ENCODE peak calls at places on chromosome 2, in seven cellular contexts. One of them, this sample, is unnamed.

GRCh38 chr2:188522517-188522916 is 230.8 kb downstream of the GULP1 start:
- DNase-seq in kidney: no peak
- DNase-seq in adrenal gland: no peak
- DNase-seq in substantia nigra: no peak
- DNase-seq in neuronal stem cell: no peak
- DNase-seq in OCI-M1: no peak
- DNase-seq in T-helper 2 cell: no peak
- DNase-seq in this sample: no peak

GRCh38 chr2:168470880-168471475 is 14.9 kb downstream of the CERS6 start:
- DNase-seq in neuronal stem cell: no peak
- DNase-seq in adrenal gland: no peak
- DNase-seq in substantia nigra: no peak
- DNase-seq in OCI-M1: no peak
- DNase-seq in kidney: no peak
- DNase-seq in T-helper 2 cell: no peak
- DNase-seq in this sample: no peak

GRCh38 chr2:96097951-96098823 is 18.2 kb downstream of the ADRA2B start:
- DNase-seq in adrenal gland: no peak
- DNase-seq in kidney: peak
- DNase-seq in substantia nigra: no peak
- DNase-seq in neuronal stem cell: no peak
- DNase-seq in T-helper 2 cell: no peak
- DNase-seq in OCI-M1: no peak
- DNase-seq in this sample: no peak

GRCh38 chr2:54767921-54768320 is 44.5 kb downstream of the EML6 start:
- DNase-seq in substantia nigra: no peak
- DNase-seq in neuronal stem cell: no peak
- DNase-seq in OCI-M1: no peak
- DNase-seq in adrenal gland: no peak
- DNase-seq in kidney: no peak
- DNase-seq in T-helper 2 cell: no peak
- DNase-seq in this sample: peak

GRCh38 chr2:80154231-80154915 is 150.2 kb downstream of the LRRTM1 start:
- DNase-seq in T-helper 2 cell: no peak
- DNase-seq in adrenal gland: no peak
- DNase-seq in kidney: no peak
- DNase-seq in substantia nigra: no peak
- DNase-seq in OCI-M1: peak
- DNase-seq in neuronal stem cell: no peak
- DNase-seq in this sample: no peak

GRCh38 chr2:95264626-95265025 is 9.6 kb upstream of the PROM2 start:
- DNase-seq in T-helper 2 cell: no peak
- DNase-seq in OCI-M1: no peak
- DNase-seq in adrenal gland: no peak
- DNase-seq in substantia nigra: peak
- DNase-seq in neuronal stem cell: no peak
- DNase-seq in kidney: no peak
- DNase-seq in this sample: no peak

GRCh38 chr2:49003206-49003605 is 151.1 kb downstream of the FSHR start:
- DNase-seq in adrenal gland: no peak
- DNase-seq in substantia nigra: no peak
- DNase-seq in kidney: no peak
- DNase-seq in T-helper 2 cell: no peak
- DNase-seq in neuronal stem cell: no peak
- DNase-seq in OCI-M1: no peak
- DNase-seq in this sample: no peak

GRCh38 chr2:178910005-178910404 is 102.8 kb upstream of the TTN start:
- DNase-seq in adrenal gland: no peak
- DNase-seq in OCI-M1: peak
- DNase-seq in neuronal stem cell: no peak
- DNase-seq in substantia nigra: no peak
- DNase-seq in kidney: no peak
- DNase-seq in T-helper 2 cell: no peak
- DNase-seq in this sample: peak

GRCh38 chr2:113848758-113849460 is 41.0 kb upstream of the ACTR3 start:
- DNase-seq in substantia nigra: no peak
- DNase-seq in neuronal stem cell: no peak
- DNase-seq in OCI-M1: no peak
- DNase-seq in adrenal gland: peak
- DNase-seq in T-helper 2 cell: no peak
- DNase-seq in kidney: no peak
- DNase-seq in this sample: no peak

GRCh38 chr2:69298261-69298660 is 88.8 kb downstream of the GFPT1 start:
- DNase-seq in neuronal stem cell: no peak
- DNase-seq in T-helper 2 cell: no peak
- DNase-seq in adrenal gland: peak
- DNase-seq in OCI-M1: no peak
- DNase-seq in kidney: no peak
- DNase-seq in substantia nigra: no peak
- DNase-seq in this sample: peak

GRCh38 chr2:187580462-187581124 is 26.4 kb upstream of the TFPI start:
- DNase-seq in substantia nigra: no peak
- DNase-seq in T-helper 2 cell: no peak
- DNase-seq in neuronal stem cell: no peak
- DNase-seq in kidney: no peak
- DNase-seq in OCI-M1: peak
- DNase-seq in adrenal gland: no peak
- DNase-seq in this sample: peak

GRCh38 chr2:17771956-17772355 is 18.0 kb downstream of the GEN1 start:
- DNase-seq in kidney: no peak
- DNase-seq in substantia nigra: no peak
- DNase-seq in T-helper 2 cell: no peak
- DNase-seq in adrenal gland: no peak
- DNase-seq in OCI-M1: no peak
- DNase-seq in neuronal stem cell: no peak
- DNase-seq in this sample: no peak

GRCh38 chr2:190574169-190574568 is 39.6 kb upstream of the NEMP2 start:
- DNase-seq in T-helper 2 cell: no peak
- DNase-seq in adrenal gland: no peak
- DNase-seq in OCI-M1: no peak
- DNase-seq in neuronal stem cell: no peak
- DNase-seq in substantia nigra: no peak
- DNase-seq in kidney: no peak
- DNase-seq in this sample: peak

GRCh38 chr2:110886806-110887573 is 154.6 kb downstream of the ACOXL start:
- DNase-seq in adrenal gland: no peak
- DNase-seq in kidney: no peak
- DNase-seq in substantia nigra: no peak
- DNase-seq in neuronal stem cell: no peak
- DNase-seq in OCI-M1: no peak
- DNase-seq in T-helper 2 cell: no peak
- DNase-seq in this sample: no peak

GRCh38 chr2:72953976-72954375 is 36.7 kb downstream of the EMX1 start:
- DNase-seq in T-helper 2 cell: no peak
- DNase-seq in substantia nigra: no peak
- DNase-seq in OCI-M1: no peak
- DNase-seq in adrenal gland: no peak
- DNase-seq in kidney: peak
- DNase-seq in neuronal stem cell: no peak
- DNase-seq in this sample: no peak

GRCh38 chr2:60439219-60439974 is 114.1 kb downstream of the BCL11A start:
- DNase-seq in T-helper 2 cell: no peak
- DNase-seq in kidney: peak
- DNase-seq in OCI-M1: peak
- DNase-seq in substantia nigra: peak
- DNase-seq in adrenal gland: peak
- DNase-seq in neuronal stem cell: no peak
- DNase-seq in this sample: no peak

GRCh38 chr2:201470821-201471731 is 19.5 kb downstream of the STRADB start:
- DNase-seq in substantia nigra: no peak
- DNase-seq in adrenal gland: peak
- DNase-seq in kidney: no peak
- DNase-seq in neuronal stem cell: peak
- DNase-seq in T-helper 2 cell: no peak
- DNase-seq in OCI-M1: no peak
- DNase-seq in this sample: peak

GRCh38 chr2:26945991-26946750 is 24.3 kb upstream of the MAPRE3 start:
- DNase-seq in neuronal stem cell: no peak
- DNase-seq in T-helper 2 cell: no peak
- DNase-seq in kidney: no peak
- DNase-seq in adrenal gland: no peak
- DNase-seq in substantia nigra: no peak
- DNase-seq in OCI-M1: no peak
- DNase-seq in this sample: no peak

GRCh38 chr2:46294185-46294836 is 2.9 kb upstream of the EPAS1 start:
- DNase-seq in neuronal stem cell: no peak
- DNase-seq in substantia nigra: peak
- DNase-seq in kidney: no peak
- DNase-seq in adrenal gland: no peak
- DNase-seq in T-helper 2 cell: no peak
- DNase-seq in OCI-M1: peak
- DNase-seq in this sample: peak

GRCh38 chr2:62185828-62186483 is 10.0 kb upstream of the B3GNT2 start:
- DNase-seq in adrenal gland: no peak
- DNase-seq in T-helper 2 cell: no peak
- DNase-seq in substantia nigra: no peak
- DNase-seq in neuronal stem cell: no peak
- DNase-seq in kidney: no peak
- DNase-seq in OCI-M1: no peak
- DNase-seq in this sample: no peak

GRCh38 chr2:151668737-151669136 is 65.5 kb downstream of the NEB start:
- DNase-seq in OCI-M1: no peak
- DNase-seq in substantia nigra: no peak
- DNase-seq in adrenal gland: no peak
- DNase-seq in kidney: no peak
- DNase-seq in T-helper 2 cell: no peak
- DNase-seq in neuronal stem cell: no peak
- DNase-seq in this sample: no peak

GRCh38 chr2:54103454-54104314 is 11.7 kb upstream of the ACYP2 start:
- DNase-seq in T-helper 2 cell: no peak
- DNase-seq in substantia nigra: no peak
- DNase-seq in kidney: peak
- DNase-seq in adrenal gland: peak
- DNase-seq in neuronal stem cell: no peak
- DNase-seq in OCI-M1: peak
- DNase-seq in this sample: peak

GRCh38 chr2:8115451-8115850 is 566.4 kb upstream of the ID2 start:
- DNase-seq in kidney: no peak
- DNase-seq in T-helper 2 cell: no peak
- DNase-seq in substantia nigra: no peak
- DNase-seq in adrenal gland: no peak
- DNase-seq in OCI-M1: no peak
- DNase-seq in neuronal stem cell: no peak
- DNase-seq in this sample: no peak

GRCh38 chr2:7292154-7292553 is 374.9 kb downstream of the RNF144A start:
- DNase-seq in kidney: no peak
- DNase-seq in OCI-M1: no peak
- DNase-seq in T-helper 2 cell: no peak
- DNase-seq in adrenal gland: no peak
- DNase-seq in neuronal stem cell: no peak
- DNase-seq in substantia nigra: no peak
- DNase-seq in this sample: peak

GRCh38 chr2:13919981-13920382 is 712.5 kb upstream of the LRATD1 start:
- DNase-seq in kidney: no peak
- DNase-seq in neuronal stem cell: no peak
- DNase-seq in OCI-M1: no peak
- DNase-seq in adrenal gland: no peak
- DNase-seq in substantia nigra: no peak
- DNase-seq in T-helper 2 cell: no peak
- DNase-seq in this sample: peak

GRCh38 chr2:189086710-189087109 is 92.9 kb downstream of the COL5A2 start:
- DNase-seq in OCI-M1: no peak
- DNase-seq in neuronal stem cell: no peak
- DNase-seq in adrenal gland: no peak
- DNase-seq in T-helper 2 cell: no peak
- DNase-seq in kidney: no peak
- DNase-seq in substantia nigra: no peak
- DNase-seq in this sample: peak

GRCh38 chr2:25552343-25552742 is 121.0 kb downstream of the DTNB start:
- DNase-seq in T-helper 2 cell: no peak
- DNase-seq in substantia nigra: no peak
- DNase-seq in adrenal gland: no peak
- DNase-seq in OCI-M1: no peak
- DNase-seq in neuronal stem cell: no peak
- DNase-seq in kidney: no peak
- DNase-seq in this sample: no peak

GRCh38 chr2:69384618-69385081 is 2.4 kb downstream of the GFPT1 start:
- DNase-seq in neuronal stem cell: no peak
- DNase-seq in kidney: no peak
- DNase-seq in substantia nigra: no peak
- DNase-seq in T-helper 2 cell: no peak
- DNase-seq in OCI-M1: no peak
- DNase-seq in adrenal gland: no peak
- DNase-seq in this sample: peak

GRCh38 chr2:10675126-10675525 is 14.6 kb downstream of the NOL10 start:
- DNase-seq in T-helper 2 cell: no peak
- DNase-seq in adrenal gland: no peak
- DNase-seq in kidney: no peak
- DNase-seq in substantia nigra: no peak
- DNase-seq in neuronal stem cell: no peak
- DNase-seq in OCI-M1: no peak
- DNase-seq in this sample: no peak

GRCh38 chr2:39524756-39525635 is 87.9 kb upstream of the MAP4K3 start:
- DNase-seq in T-helper 2 cell: no peak
- DNase-seq in adrenal gland: no peak
- DNase-seq in OCI-M1: no peak
- DNase-seq in neuronal stem cell: no peak
- DNase-seq in substantia nigra: no peak
- DNase-seq in kidney: no peak
- DNase-seq in this sample: peak

GRCh38 chr2:104025296-104025695 is 828.6 kb upstream of the POU3F3 start:
- DNase-seq in kidney: no peak
- DNase-seq in neuronal stem cell: no peak
- DNase-seq in adrenal gland: no peak
- DNase-seq in T-helper 2 cell: no peak
- DNase-seq in OCI-M1: no peak
- DNase-seq in substantia nigra: no peak
- DNase-seq in this sample: no peak

GRCh38 chr2:69020496-69020895 is 7.5 kb downstream of the ANTXR1 start:
- DNase-seq in OCI-M1: no peak
- DNase-seq in adrenal gland: no peak
- DNase-seq in T-helper 2 cell: no peak
- DNase-seq in neuronal stem cell: no peak
- DNase-seq in substantia nigra: no peak
- DNase-seq in kidney: no peak
- DNase-seq in this sample: no peak

GRCh38 chr2:54657664-54658083 is 65.8 kb upstream of the EML6 start:
- DNase-seq in T-helper 2 cell: no peak
- DNase-seq in kidney: no peak
- DNase-seq in adrenal gland: peak
- DNase-seq in OCI-M1: peak
- DNase-seq in substantia nigra: peak
- DNase-seq in neuronal stem cell: peak
- DNase-seq in this sample: peak

GRCh38 chr2:72961036-72961720 is 43.9 kb downstream of the EMX1 start:
- DNase-seq in kidney: peak
- DNase-seq in substantia nigra: no peak
- DNase-seq in T-helper 2 cell: no peak
- DNase-seq in OCI-M1: no peak
- DNase-seq in neuronal stem cell: no peak
- DNase-seq in adrenal gland: no peak
- DNase-seq in this sample: no peak

GRCh38 chr2:189492451-189492850 is 51.2 kb downstream of the WDR75 start:
- DNase-seq in OCI-M1: no peak
- DNase-seq in T-helper 2 cell: no peak
- DNase-seq in kidney: no peak
- DNase-seq in substantia nigra: no peak
- DNase-seq in adrenal gland: no peak
- DNase-seq in neuronal stem cell: no peak
- DNase-seq in this sample: no peak

GRCh38 chr2:162212366-162212765 is 30.9 kb downstream of the FAP start:
- DNase-seq in substantia nigra: no peak
- DNase-seq in neuronal stem cell: no peak
- DNase-seq in kidney: no peak
- DNase-seq in OCI-M1: no peak
- DNase-seq in adrenal gland: no peak
- DNase-seq in T-helper 2 cell: no peak
- DNase-seq in this sample: no peak

GRCh38 chr2:142756430-142756829 is 121.0 kb upstream of the KYNU start:
- DNase-seq in kidney: no peak
- DNase-seq in T-helper 2 cell: no peak
- DNase-seq in neuronal stem cell: no peak
- DNase-seq in adrenal gland: no peak
- DNase-seq in substantia nigra: no peak
- DNase-seq in OCI-M1: no peak
- DNase-seq in this sample: peak

GRCh38 chr2:164697688-164698290 is 76.5 kb upstream of the GRB14 start:
- DNase-seq in T-helper 2 cell: no peak
- DNase-seq in neuronal stem cell: no peak
- DNase-seq in adrenal gland: no peak
- DNase-seq in kidney: no peak
- DNase-seq in substantia nigra: no peak
- DNase-seq in OCI-M1: peak
- DNase-seq in this sample: no peak